ENCODE peak calls at places on chromosomes 2 and 18, in seven cellular contexts. One of them, this sample, is unnamed.

GRCh38 chr2:167729911-167730310 is 517.5 kb downstream of the STK39 start:
- DNase-seq in tibial artery: no peak
- DNase-seq in sciatic nerve: no peak
- DNase-seq in MCF 10A: no peak
- DNase-seq in fibroblast of lung: no peak
- DNase-seq in DMS 273 treated with DMSO at 0.1 percent for 48 hours: no peak
- DNase-seq in pulmonary artery endothelial cell: no peak
- DNase-seq in this sample: no peak

GRCh38 chr2:104412384-104412783 is 441.5 kb upstream of the POU3F3 start:
- DNase-seq in MCF 10A: peak; percentile 62
- DNase-seq in fibroblast of lung: no peak
- DNase-seq in DMS 273 treated with DMSO at 0.1 percent for 48 hours: no peak
- DNase-seq in pulmonary artery endothelial cell: no peak
- DNase-seq in sciatic nerve: no peak
- DNase-seq in tibial artery: no peak
- DNase-seq in this sample: peak; percentile 11

GRCh38 chr2:47373747-47374146 is 29.2 kb upstream of the MSH2 start:
- DNase-seq in MCF 10A: no peak
- DNase-seq in DMS 273 treated with DMSO at 0.1 percent for 48 hours: no peak
- DNase-seq in tibial artery: no peak
- DNase-seq in pulmonary artery endothelial cell: no peak
- DNase-seq in fibroblast of lung: no peak
- DNase-seq in sciatic nerve: no peak
- DNase-seq in this sample: no peak

GRCh38 chr2:222334914-222335313 is 36.1 kb upstream of the PAX3 start:
- DNase-seq in sciatic nerve: no peak
- DNase-seq in pulmonary artery endothelial cell: no peak
- DNase-seq in fibroblast of lung: no peak
- DNase-seq in MCF 10A: no peak
- DNase-seq in tibial artery: no peak
- DNase-seq in DMS 273 treated with DMSO at 0.1 percent for 48 hours: no peak
- DNase-seq in this sample: no peak

GRCh38 chr18:36264283-36264682 is 33.2 kb upstream of the FHOD3 start:
- DNase-seq in pulmonary artery endothelial cell: no peak
- DNase-seq in sciatic nerve: no peak
- DNase-seq in fibroblast of lung: no peak
- DNase-seq in MCF 10A: no peak
- DNase-seq in tibial artery: no peak
- DNase-seq in DMS 273 treated with DMSO at 0.1 percent for 48 hours: no peak
- DNase-seq in this sample: no peak

GRCh38 chr2:148989882-148990493 is 48.5 kb upstream of the LYPD6B start:
- DNase-seq in MCF 10A: peak; percentile 80
- DNase-seq in pulmonary artery endothelial cell: peak; percentile 57
- DNase-seq in sciatic nerve: no peak
- DNase-seq in fibroblast of lung: peak; percentile 85
- DNase-seq in DMS 273 treated with DMSO at 0.1 percent for 48 hours: peak; percentile 48
- DNase-seq in tibial artery: peak; percentile 61
- DNase-seq in this sample: peak; percentile 41

GRCh38 chr2:171432969-171433762 is 624 bp downstream of the METTL8 start:
- DNase-seq in tibial artery: no peak
- DNase-seq in sciatic nerve: no peak
- DNase-seq in DMS 273 treated with DMSO at 0.1 percent for 48 hours: peak; percentile 61
- DNase-seq in pulmonary artery endothelial cell: no peak
- DNase-seq in MCF 10A: peak; percentile 83
- DNase-seq in fibroblast of lung: peak; percentile 35
- DNase-seq in this sample: no peak

GRCh38 chr2:173545364-173545734 is 190.7 kb downstream of the CDCA7 start:
- DNase-seq in pulmonary artery endothelial cell: no peak
- DNase-seq in tibial artery: peak; percentile 33
- DNase-seq in sciatic nerve: no peak
- DNase-seq in MCF 10A: no peak
- DNase-seq in fibroblast of lung: no peak
- DNase-seq in DMS 273 treated with DMSO at 0.1 percent for 48 hours: no peak
- DNase-seq in this sample: no peak

GRCh38 chr18:76620326-76620813 is 125.3 kb upstream of the ZNF516 start:
- DNase-seq in tibial artery: peak; percentile 81
- DNase-seq in DMS 273 treated with DMSO at 0.1 percent for 48 hours: no peak
- DNase-seq in fibroblast of lung: peak; percentile 82
- DNase-seq in sciatic nerve: peak; percentile 82
- DNase-seq in MCF 10A: peak; percentile 81
- DNase-seq in pulmonary artery endothelial cell: no peak
- DNase-seq in this sample: no peak

GRCh38 chr2:219701847-219702634 is 74.6 kb downstream of the SLC4A3 start:
- DNase-seq in DMS 273 treated with DMSO at 0.1 percent for 48 hours: no peak
- DNase-seq in sciatic nerve: no peak
- DNase-seq in fibroblast of lung: peak; percentile 71
- DNase-seq in pulmonary artery endothelial cell: no peak
- DNase-seq in MCF 10A: peak; percentile 63
- DNase-seq in tibial artery: no peak
- DNase-seq in this sample: no peak

GRCh38 chr2:15941483-15941853 is 1.1 kb downstream of the MYCN start:
- DNase-seq in sciatic nerve: peak; percentile 55
- DNase-seq in fibroblast of lung: no peak
- DNase-seq in DMS 273 treated with DMSO at 0.1 percent for 48 hours: no peak
- DNase-seq in pulmonary artery endothelial cell: no peak
- DNase-seq in MCF 10A: no peak
- DNase-seq in tibial artery: no peak
- DNase-seq in this sample: no peak

GRCh38 chr2:106095478-106096392 is 98.4 kb downstream of the UXS1 start:
- DNase-seq in sciatic nerve: no peak
- DNase-seq in DMS 273 treated with DMSO at 0.1 percent for 48 hours: no peak
- DNase-seq in pulmonary artery endothelial cell: no peak
- DNase-seq in tibial artery: no peak
- DNase-seq in fibroblast of lung: no peak
- DNase-seq in MCF 10A: no peak
- DNase-seq in this sample: no peak

GRCh38 chr2:196439760-196440159 is 199.8 kb upstream of the CCDC150 start:
- DNase-seq in DMS 273 treated with DMSO at 0.1 percent for 48 hours: no peak
- DNase-seq in tibial artery: no peak
- DNase-seq in MCF 10A: no peak
- DNase-seq in sciatic nerve: no peak
- DNase-seq in fibroblast of lung: no peak
- DNase-seq in pulmonary artery endothelial cell: no peak
- DNase-seq in this sample: no peak

GRCh38 chr2:4272261-4272858 is 569.0 kb downstream of the DCDC2C start:
- DNase-seq in DMS 273 treated with DMSO at 0.1 percent for 48 hours: no peak
- DNase-seq in tibial artery: no peak
- DNase-seq in fibroblast of lung: no peak
- DNase-seq in pulmonary artery endothelial cell: no peak
- DNase-seq in MCF 10A: no peak
- DNase-seq in sciatic nerve: no peak
- DNase-seq in this sample: no peak

GRCh38 chr18:26540041-26540628 is 8.2 kb downstream of the KCTD1 start:
- DNase-seq in sciatic nerve: no peak
- DNase-seq in tibial artery: no peak
- DNase-seq in pulmonary artery endothelial cell: no peak
- DNase-seq in fibroblast of lung: no peak
- DNase-seq in MCF 10A: peak; percentile 81
- DNase-seq in DMS 273 treated with DMSO at 0.1 percent for 48 hours: no peak
- DNase-seq in this sample: no peak

GRCh38 chr2:16948073-16948472 is 282.4 kb upstream of the CYRIA start:
- DNase-seq in fibroblast of lung: no peak
- DNase-seq in DMS 273 treated with DMSO at 0.1 percent for 48 hours: no peak
- DNase-seq in MCF 10A: no peak
- DNase-seq in tibial artery: no peak
- DNase-seq in pulmonary artery endothelial cell: no peak
- DNase-seq in sciatic nerve: no peak
- DNase-seq in this sample: no peak

GRCh38 chr2:148947299-148947698 is 72.3 kb downstream of the KIF5C start:
- DNase-seq in DMS 273 treated with DMSO at 0.1 percent for 48 hours: no peak
- DNase-seq in tibial artery: no peak
- DNase-seq in pulmonary artery endothelial cell: no peak
- DNase-seq in fibroblast of lung: no peak
- DNase-seq in sciatic nerve: no peak
- DNase-seq in MCF 10A: no peak
- DNase-seq in this sample: no peak

This sample was measured in HS-5.